ENCODE peak calls at places on chromosomes 12 and 14, in nine cellular contexts. G is stimulated activated CD4-positive, alpha-beta T cell treated with anti-CD3 and anti-CD28 coated beads, Interleukin-2, amount 100 ng/mL, for 4 hours; T is uterus; Y is left cardiac atrium; Z is adrenal gland; N is progenitor cell of endocrine pancreas; X is HS-27A; K is AG04449; V is heart right ventricle. C is an unnamed sample.

GRCh38 chr14:23449314-23449713 is 13.9 kb upstream of the MYH7 start:
- DNase-seq in N (no peak), Z (no peak), T (no peak), K (no peak), G (no peak), Y (no peak), X (no peak), V (no peak), C (no peak)

GRCh38 chr12:3473844-3474243 is 17.2 kb upstream of the PRMT8 start:
- DNase-seq in Y (no peak), X (no peak), N (no peak), V (no peak), G (no peak), Z (no peak), K (no peak), T (no peak), C (no peak)

GRCh38 chr14:92956961-92957360 is 34.0 kb downstream of the CHGA start:
- DNase-seq in Z (no peak), V (no peak), N (no peak), T (no peak), G (no peak), Y (no peak), K (no peak), X (no peak), C (no peak)

GRCh38 chr12:121793501-121793835 is at the start of gene RHOF:
- DNase-seq in N (no peak), G (peak; percentile 46), T (no peak), Y (no peak), X (no peak), Z (peak; percentile 66), V (no peak), K (no peak), C (no peak)

GRCh38 chr14:66650491-66650911 is 142.6 kb downstream of the GPHN start:
- DNase-seq in G (no peak), T (no peak), Y (no peak), K (no peak), N (no peak), V (no peak), X (no peak), Z (no peak), C (no peak)

GRCh38 chr12:57521475-57522018 is 1.1 kb upstream of the MBD6 start:
- DNase-seq in Y (peak; percentile 54), N (no peak), X (no peak), G (no peak), T (peak; percentile 67), V (peak; percentile 47), K (no peak), Z (peak; percentile 66), C (peak; percentile 38)

GRCh38 chr14:92496458-92496857 is 17.1 kb upstream of the RIN3 start:
- DNase-seq in K (no peak), G (no peak), Y (no peak), T (no peak), N (no peak), X (no peak), Z (peak; percentile 11), V (peak; percentile 2), C (no peak)

GRCh38 chr14:105075364-105076295 is 10.4 kb upstream of the GPR132 start:
- DNase-seq in X (no peak), N (no peak), V (peak; percentile 60), K (no peak), T (no peak), Z (no peak), G (no peak), Y (peak; percentile 72), C (peak; percentile 72)

GRCh38 chr12:102883204-102883799 is 33.7 kb downstream of the PAH start:
- DNase-seq in G (no peak), T (no peak), Z (peak; percentile 61), K (no peak), N (peak; percentile 66), X (peak; percentile 5), Y (peak; percentile 53), V (peak; percentile 20), C (peak; percentile 47)

GRCh38 chr14:81400202-81400678 is at the start of gene STON2:
- DNase-seq in K (no peak), Z (peak; percentile 24), X (peak; percentile 20), V (peak; percentile 19), G (no peak), N (no peak), Y (no peak), T (no peak), C (peak; percentile 32)

GRCh38 chr12:29921307-29921706 is 137.6 kb upstream of the TMTC1 start:
- DNase-seq in T (no peak), Y (no peak), K (no peak), Z (no peak), V (no peak), X (peak; percentile 69), G (no peak), N (no peak), C (peak; percentile 72)

GRCh38 chr14:34081576-34082136 is 130.8 kb upstream of the EGLN3 start:
- DNase-seq in Y (no peak), N (no peak), T (no peak), X (peak; percentile 12), Z (no peak), K (no peak), G (no peak), V (no peak), C (peak; percentile 69)

GRCh38 chr12:89856431-89856830 is 147.8 kb upstream of the ATP2B1 start:
- DNase-seq in X (no peak), G (no peak), T (no peak), N (no peak), K (peak; percentile 38), Z (no peak), V (no peak), Y (no peak), C (peak; percentile 74)

GRCh38 chr12:124188561-124189405 is 106.1 kb upstream of the RFLNA start:
- DNase-seq in X (no peak), K (no peak), G (no peak), Z (no peak), V (peak; percentile 36), T (no peak), N (no peak), Y (no peak), C (no peak)

GRCh38 chr14:24243336-24243836 is 963 bp upstream of the TINF2 start:
- DNase-seq in T (peak; percentile 45), N (no peak), Z (no peak), K (no peak), V (no peak), X (peak; percentile 24), Y (no peak), G (no peak), C (no peak)

GRCh38 chr14:103488071-103488470 is 34.6 kb downstream of the CKB start:
- DNase-seq in K (no peak), Z (no peak), N (no peak), X (no peak), Y (no peak), G (no peak), T (no peak), V (no peak), C (no peak)

GRCh38 chr14:24513009-24513408 is 4.9 kb upstream of the CMA1 start:
- DNase-seq in Y (no peak), N (peak; percentile 12), K (no peak), G (no peak), Z (no peak), X (no peak), T (no peak), V (no peak), C (no peak)

GRCh38 chr14:68549057-68549421 is 243.8 kb downstream of the ZFP36L1 start:
- DNase-seq in Z (no peak), X (peak; percentile 71), Y (no peak), N (no peak), V (no peak), T (peak; percentile 68), G (no peak), K (peak; percentile 33), C (peak; percentile 91)

GRCh38 chr12:113852273-113852672 is 113.9 kb downstream of the RBM19 start:
- DNase-seq in Y (no peak), Z (no peak), X (no peak), V (no peak), T (no peak), K (no peak), G (no peak), N (no peak), C (no peak)

GRCh38 chr12:65940744-65941143 is 116.5 kb downstream of the HMGA2 start:
- DNase-seq in V (no peak), Z (no peak), T (no peak), K (no peak), G (no peak), X (no peak), N (no peak), Y (no peak), C (no peak)

C was measured in foreskin fibroblast.